ENCODE peak calls at places on chromosomes 2 and 18, in nine cellular contexts. H is gastrocnemius medialis, W is uterus, U is fibroblast of the aortic adventitia, N is brain microvascular endothelial cell, T is pancreas, I is cardiac fibroblast, F is lower leg skin, D is heart right ventricle. G is an unnamed sample.
A peak's percentile ranks its signal among the peaks of the same experiment; 100 is the strongest.

GRCh38 chr2:27442282-27442980 is at the start of gene KRTCAP3:
- DNase-seq in I (no peak), D (no peak), F (no peak), W (no peak), H (no peak), U (no peak), T (peak; percentile 84), N (no peak), G (peak; percentile 65)

GRCh38 chr18:79597176-79598045 is 82.2 kb upstream of the CTDP1 start:
- DNase-seq in U (no peak), H (no peak), W (peak; percentile 12), D (no peak), T (no peak), F (peak; percentile 84), I (no peak), N (no peak), G (no peak)

GRCh38 chr18:5646739-5647138 is 102.9 kb upstream of the EPB41L3 start:
- DNase-seq in T (no peak), D (no peak), N (no peak), H (no peak), I (no peak), F (no peak), U (no peak), W (no peak), G (no peak)

GRCh38 chr2:239555566-239555895 is 154.7 kb upstream of the HDAC4 start:
- DNase-seq in H (no peak), N (no peak), D (no peak), I (no peak), T (no peak), F (no peak), W (no peak), U (no peak), G (no peak)

GRCh38 chr2:121287956-121288355 is 3.0 kb upstream of the TFCP2L1 start:
- DNase-seq in W (no peak), T (no peak), U (no peak), D (no peak), F (peak; percentile 66), H (no peak), N (no peak), I (no peak), G (no peak)

GRCh38 chr18:37783771-37784170 is 218.2 kb upstream of the CELF4 start:
- DNase-seq in T (no peak), N (no peak), F (no peak), D (no peak), I (no peak), U (no peak), W (no peak), H (no peak), G (no peak)

GRCh38 chr2:34831096-34831495 is 1232.0 kb upstream of the FAM98A start:
- DNase-seq in W (no peak), T (no peak), H (no peak), F (no peak), I (no peak), N (no peak), D (no peak), U (no peak), G (no peak)

GRCh38 chr2:61419129-61419528 is 51.8 kb downstream of the USP34 start:
- DNase-seq in D (no peak), W (no peak), T (no peak), H (no peak), N (no peak), F (peak; percentile 75), I (no peak), U (no peak), G (no peak)

GRCh38 chr18:56200381-56200831 is 438.0 kb downstream of the TXNL1 start:
- DNase-seq in D (no peak), N (peak; percentile 63), T (no peak), U (peak; percentile 59), H (no peak), I (peak; percentile 55), W (no peak), F (no peak), G (no peak)

GRCh38 chr2:203453858-203454451 is 81.1 kb downstream of the RAPH1 start:
- DNase-seq in H (no peak), I (peak; percentile 80), U (peak; percentile 78), D (peak; percentile 36), F (no peak), N (peak; percentile 51), T (no peak), W (no peak), G (peak; percentile 45)

GRCh38 chr2:118321436-118322100 is 233.3 kb downstream of the INSIG2 start:
- DNase-seq in T (no peak), N (no peak), I (no peak), W (no peak), D (no peak), H (no peak), F (no peak), U (no peak), G (no peak)

GRCh38 chr2:150156940-150157339 is 330.5 kb downstream of the RND3 start:
- DNase-seq in W (no peak), D (no peak), F (no peak), U (no peak), N (no peak), H (no peak), I (no peak), T (no peak), G (no peak)

GRCh38 chr2:198807131-198807530 is 650.6 kb downstream of the SATB2 start:
- DNase-seq in H (no peak), D (no peak), N (no peak), W (no peak), I (no peak), F (no peak), T (no peak), U (peak; percentile 3), G (no peak)

GRCh38 chr2:160175169-160176130 is 24.6 kb downstream of the ITGB6 start:
- DNase-seq in F (no peak), T (no peak), H (no peak), U (no peak), D (no peak), N (no peak), W (no peak), I (no peak), G (no peak)

GRCh38 chr18:7479756-7480155 is 87.4 kb upstream of the PTPRM start:
- DNase-seq in T (no peak), U (no peak), D (no peak), F (no peak), I (peak; percentile 5), W (no peak), N (no peak), H (no peak), G (no peak)

GRCh38 chr18:10135302-10135926 is 221.6 kb downstream of the VAPA start:
- DNase-seq in D (no peak), H (no peak), W (no peak), I (no peak), U (peak; percentile 25), N (no peak), T (no peak), F (no peak), G (no peak)

GRCh38 chr2:110206056-110206455 is 1.2 kb upstream of the NPHP1 start:
- DNase-seq in I (peak; percentile 20), H (peak; percentile 45), N (peak; percentile 21), D (peak; percentile 33), W (no peak), U (peak; percentile 24), F (no peak), T (no peak), G (no peak)

DNA sequence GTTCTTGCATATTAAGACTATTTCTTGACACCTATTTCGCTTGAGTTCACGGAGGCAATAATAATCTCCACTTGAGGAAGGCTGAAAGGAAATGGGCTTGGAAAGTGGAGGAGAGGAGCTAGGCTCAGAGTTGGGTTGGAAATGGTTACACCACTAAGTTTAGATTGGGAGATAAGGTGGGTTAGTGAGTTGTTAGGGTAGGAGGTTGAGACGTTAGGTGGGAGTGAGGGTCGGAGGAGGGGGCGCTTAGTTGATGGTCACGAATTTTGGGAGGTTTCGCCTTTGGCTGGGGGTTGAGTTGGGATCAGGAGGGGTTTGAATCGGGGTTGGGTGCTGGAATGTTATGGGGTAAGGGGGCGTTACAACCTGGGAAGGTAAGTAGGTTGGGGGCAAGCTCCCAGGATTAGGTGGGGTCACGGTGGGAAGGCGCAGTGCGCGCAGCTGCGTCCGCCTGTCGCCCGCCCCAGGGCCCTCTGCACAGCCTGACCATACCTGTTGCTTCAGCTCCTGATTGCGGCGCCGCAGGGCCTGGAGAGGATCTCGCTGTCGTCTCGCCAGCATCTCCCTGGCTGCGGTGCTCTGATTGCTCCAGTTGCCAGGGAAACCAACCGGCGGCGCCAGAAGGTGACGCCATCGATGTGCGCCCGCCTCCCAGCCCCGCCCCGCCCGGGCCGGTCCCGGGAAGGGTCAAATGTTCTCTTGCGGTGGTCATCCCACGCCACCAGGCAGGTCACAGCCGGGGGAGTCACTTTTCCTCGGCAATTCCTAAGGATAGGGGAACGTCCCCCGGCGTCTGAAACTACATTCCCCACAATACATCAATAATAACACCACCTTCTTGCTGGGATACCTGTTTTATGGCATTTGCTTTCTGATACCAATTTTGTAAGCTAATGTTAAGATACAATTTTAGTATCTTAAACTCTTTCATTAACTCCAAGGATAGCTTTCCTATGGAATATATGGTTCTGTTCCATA is at the start of gene NPHP1:
- DNase-seq in T (peak; percentile 79), I (peak; percentile 88), F (peak; percentile 97), D (peak; percentile 87), H (peak; percentile 77), N (peak; percentile 86), U (peak; percentile 82), W (peak; percentile 90), G (peak; percentile 94)
- TF ChIP-seq CTCF in T (no peak), I (no peak), F (no peak), D (no peak), H (no peak), N (no peak), U (no peak), W (no peak), G (no peak)

DNA sequence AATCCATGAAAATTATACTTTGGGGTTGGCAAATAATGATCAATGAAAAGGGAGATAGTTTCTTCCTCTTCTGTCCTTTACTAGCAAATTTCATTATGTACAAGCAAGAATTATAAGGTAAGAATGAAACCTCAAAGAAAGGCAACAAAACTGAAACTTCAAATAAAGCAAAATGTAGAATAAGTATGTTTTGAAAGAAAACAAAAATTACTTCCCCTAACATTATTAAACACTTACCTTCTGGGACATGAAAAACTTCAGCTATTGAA is 29.4 kb downstream of the THADA start:
- DNase-seq in D (no peak), N (no peak), W (no peak), H (no peak), U (no peak), F (no peak), I (no peak), T (no peak), G (no peak)
- TF ChIP-seq CTCF in D (no peak), N (no peak), W (no peak), H (no peak), U (no peak), F (no peak), I (no peak), T (no peak), G (no peak)

DNA sequence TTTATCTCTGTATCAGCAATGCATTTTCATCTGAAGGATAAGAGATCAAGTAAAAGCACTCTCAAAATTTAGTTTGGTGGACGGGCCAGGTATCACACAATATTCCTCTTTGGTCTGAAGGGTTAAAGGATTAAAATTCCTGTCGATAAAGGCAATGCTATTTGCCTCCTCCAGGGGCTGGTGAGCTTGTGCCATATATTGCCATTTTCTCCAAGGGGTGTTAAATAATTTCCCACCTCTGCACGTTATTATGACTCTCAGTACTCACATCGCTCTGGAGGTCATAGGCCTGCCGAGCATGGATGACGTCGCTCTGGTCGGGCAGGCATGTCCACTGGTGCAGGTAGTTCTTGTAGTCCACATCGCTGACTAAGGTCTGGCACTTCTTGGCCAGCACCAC is 94.2 kb downstream of the NEB start:
- DNase-seq in I (no peak), W (no peak), H (no peak), U (no peak), F (no peak), D (no peak), N (no peak), T (no peak), G (no peak)
- TF ChIP-seq CTCF in I (no peak), W (no peak), H (no peak), U (no peak), F (no peak), D (no peak), N (peak; percentile 9), T (no peak), G (no peak)

GRCh38 chr18:75884728-75885127 is 457.2 kb upstream of the SMIM21 start:
- DNase-seq in D (peak; percentile 8), F (no peak), T (no peak), N (no peak), U (no peak), H (no peak), I (peak; percentile 5), W (no peak), G (no peak)
- TF ChIP-seq CTCF in D (peak; percentile 32), F (no peak), T (no peak), N (no peak), U (no peak), H (no peak), I (no peak), W (peak; percentile 3), G (no peak)

G was measured in GM13977.